ENCODE peak calls at places on chromosomes 12 and 14, in seven cellular contexts. One of them, this sample, is unnamed.

GRCh38 chr14:20707622-20708021 is 19.1 kb downstream of the ANG start:
- DNase-seq in psoas muscle: no peak
- DNase-seq in aorta: no peak
- DNase-seq in lung: peak; percentile 75
- DNase-seq in stomach: peak; percentile 45
- DNase-seq in GM23338: no peak
- DNase-seq in Karpas-422: no peak
- DNase-seq in this sample: no peak

GRCh38 chr12:13085968-13086686 is 17.3 kb downstream of the GSG1 start:
- DNase-seq in psoas muscle: no peak
- DNase-seq in aorta: no peak
- DNase-seq in lung: no peak
- DNase-seq in stomach: no peak
- DNase-seq in GM23338: no peak
- DNase-seq in Karpas-422: no peak
- DNase-seq in this sample: no peak

GRCh38 chr12:103077108-103077773 is 119.8 kb downstream of the ASCL1 start:
- DNase-seq in psoas muscle: no peak
- DNase-seq in aorta: no peak
- DNase-seq in lung: no peak
- DNase-seq in stomach: no peak
- DNase-seq in GM23338: no peak
- DNase-seq in Karpas-422: no peak
- DNase-seq in this sample: no peak

GRCh38 chr12:74317078-74317581 is 220.5 kb upstream of the ATXN7L3B start:
- DNase-seq in psoas muscle: no peak
- DNase-seq in aorta: no peak
- DNase-seq in lung: no peak
- DNase-seq in stomach: no peak
- DNase-seq in GM23338: peak; percentile 74
- DNase-seq in Karpas-422: peak; percentile 60
- DNase-seq in this sample: no peak

GRCh38 chr12:132614029-132614428 is 3.6 kb upstream of the LRCOL1 start:
- DNase-seq in psoas muscle: no peak
- DNase-seq in aorta: no peak
- DNase-seq in lung: no peak
- DNase-seq in stomach: no peak
- DNase-seq in GM23338: no peak
- DNase-seq in Karpas-422: no peak
- DNase-seq in this sample: no peak

GRCh38 chr12:85448548-85449139 is 168.6 kb downstream of the ALX1 start:
- DNase-seq in psoas muscle: no peak
- DNase-seq in aorta: no peak
- DNase-seq in lung: no peak
- DNase-seq in stomach: no peak
- DNase-seq in GM23338: no peak
- DNase-seq in Karpas-422: peak; percentile 56
- DNase-seq in this sample: no peak

GRCh38 chr14:68191567-68192321 is 372.2 kb downstream of the RAD51B start:
- DNase-seq in psoas muscle: no peak
- DNase-seq in aorta: no peak
- DNase-seq in lung: peak; percentile 34
- DNase-seq in stomach: no peak
- DNase-seq in GM23338: peak; percentile 14
- DNase-seq in Karpas-422: no peak
- DNase-seq in this sample: no peak

GRCh38 chr12:28378749-28379148 is 188.5 kb downstream of the CCDC91 start:
- DNase-seq in psoas muscle: no peak
- DNase-seq in aorta: no peak
- DNase-seq in lung: no peak
- DNase-seq in stomach: no peak
- DNase-seq in GM23338: no peak
- DNase-seq in Karpas-422: no peak
- DNase-seq in this sample: no peak

GRCh38 chr12:115963030-115963480 is 314.4 kb downstream of the MED13L start:
- DNase-seq in psoas muscle: no peak
- DNase-seq in aorta: no peak
- DNase-seq in lung: no peak
- DNase-seq in stomach: no peak
- DNase-seq in GM23338: no peak
- DNase-seq in Karpas-422: no peak
- DNase-seq in this sample: peak; percentile 84

GRCh38 chr12:84856156-84856900 is 56.3 kb downstream of the SLC6A15 start:
- DNase-seq in psoas muscle: no peak
- DNase-seq in aorta: no peak
- DNase-seq in lung: no peak
- DNase-seq in stomach: no peak
- DNase-seq in GM23338: no peak
- DNase-seq in Karpas-422: no peak
- DNase-seq in this sample: no peak

GRCh38 chr14:73943083-73943482 is 6.8 kb downstream of the FAM161B start:
- DNase-seq in psoas muscle: no peak
- DNase-seq in aorta: no peak
- DNase-seq in lung: peak; percentile 33
- DNase-seq in stomach: no peak
- DNase-seq in GM23338: no peak
- DNase-seq in Karpas-422: no peak
- DNase-seq in this sample: no peak

GRCh38 chr12:13195848-13196301 is 651 bp upstream of the EMP1 start:
- DNase-seq in psoas muscle: no peak
- DNase-seq in aorta: no peak
- DNase-seq in lung: no peak
- DNase-seq in stomach: no peak
- DNase-seq in GM23338: no peak
- DNase-seq in Karpas-422: no peak
- DNase-seq in this sample: no peak

GRCh38 chr14:54676822-54677708 is 110.1 kb downstream of the SAMD4A start:
- DNase-seq in psoas muscle: no peak
- DNase-seq in aorta: peak; percentile 65
- DNase-seq in lung: no peak
- DNase-seq in stomach: no peak
- DNase-seq in GM23338: peak; percentile 92
- DNase-seq in Karpas-422: no peak
- DNase-seq in this sample: peak; percentile 86

GRCh38 chr14:77151245-77151644 is 9.7 kb upstream of the ZDHHC22 start:
- DNase-seq in psoas muscle: no peak
- DNase-seq in aorta: no peak
- DNase-seq in lung: no peak
- DNase-seq in stomach: no peak
- DNase-seq in GM23338: peak; percentile 89
- DNase-seq in Karpas-422: peak; percentile 75
- DNase-seq in this sample: no peak

GRCh38 chr14:77485901-77486678 is 12.5 kb downstream of the ISM2 start:
- DNase-seq in psoas muscle: no peak
- DNase-seq in aorta: no peak
- DNase-seq in lung: no peak
- DNase-seq in stomach: no peak
- DNase-seq in GM23338: no peak
- DNase-seq in Karpas-422: no peak
- DNase-seq in this sample: no peak

GRCh38 chr14:91241848-91242247 is 2.7 kb downstream of the GPR68 start:
- DNase-seq in psoas muscle: no peak
- DNase-seq in aorta: no peak
- DNase-seq in lung: no peak
- DNase-seq in stomach: no peak
- DNase-seq in GM23338: no peak
- DNase-seq in Karpas-422: peak; percentile 93
- DNase-seq in this sample: no peak
- H3K4me1 ChIP-seq in psoas muscle: no peaks in the 10 kb centered on the region
- H3K4me1 ChIP-seq in aorta: no peaks in the 10 kb centered on the region
- H3K4me1 ChIP-seq in lung: no peaks in the 10 kb centered on the region
- H3K4me1 ChIP-seq in stomach: no peaks in the 10 kb centered on the region
- H3K4me1 ChIP-seq in GM23338: no peaks in the 10 kb centered on the region
- H3K4me1 ChIP-seq in Karpas-422: peaks cover 39% of the 10 kb centered on the region
- H3K4me1 ChIP-seq in this sample: no peaks in the 10 kb centered on the region

GRCh38 chr12:109276160-109276559 is 32.9 kb downstream of the FOXN4 start:
- DNase-seq in psoas muscle: no peak
- DNase-seq in aorta: no peak
- DNase-seq in lung: no peak
- DNase-seq in stomach: no peak
- DNase-seq in GM23338: no peak
- DNase-seq in Karpas-422: no peak
- DNase-seq in this sample: no peak
- H3K4me1 ChIP-seq in psoas muscle: no peaks in the 10 kb centered on the region
- H3K4me1 ChIP-seq in aorta: no peaks in the 10 kb centered on the region
- H3K4me1 ChIP-seq in lung: no peaks in the 10 kb centered on the region
- H3K4me1 ChIP-seq in stomach: no peaks in the 10 kb centered on the region
- H3K4me1 ChIP-seq in GM23338: peaks cover 6% of the 10 kb centered on the region
- H3K4me1 ChIP-seq in Karpas-422: no peaks in the 10 kb centered on the region
- H3K4me1 ChIP-seq in this sample: no peaks in the 10 kb centered on the region

GRCh38 chr12:47887529-47887928 is 17.3 kb downstream of the VDR start:
- DNase-seq in psoas muscle: no peak
- DNase-seq in aorta: no peak
- DNase-seq in lung: no peak
- DNase-seq in stomach: no peak
- DNase-seq in GM23338: no peak
- DNase-seq in Karpas-422: no peak
- DNase-seq in this sample: no peak

GRCh38 chr12:47888127-47888819 is 16.5 kb downstream of the VDR start:
- DNase-seq in psoas muscle: no peak
- DNase-seq in aorta: no peak
- DNase-seq in lung: no peak
- DNase-seq in stomach: no peak
- DNase-seq in GM23338: no peak
- DNase-seq in Karpas-422: no peak
- DNase-seq in this sample: no peak

GRCh38 chr12:47885012-47885501 is 19.7 kb downstream of the VDR start:
- DNase-seq in psoas muscle: no peak
- DNase-seq in aorta: no peak
- DNase-seq in lung: no peak
- DNase-seq in stomach: no peak
- DNase-seq in GM23338: no peak
- DNase-seq in Karpas-422: no peak
- DNase-seq in this sample: no peak

GRCh38 chr12:47885566-47885965 is 19.2 kb downstream of the VDR start:
- DNase-seq in psoas muscle: no peak
- DNase-seq in aorta: no peak
- DNase-seq in lung: no peak
- DNase-seq in stomach: no peak
- DNase-seq in GM23338: no peak
- DNase-seq in Karpas-422: no peak
- DNase-seq in this sample: no peak

DNA sequence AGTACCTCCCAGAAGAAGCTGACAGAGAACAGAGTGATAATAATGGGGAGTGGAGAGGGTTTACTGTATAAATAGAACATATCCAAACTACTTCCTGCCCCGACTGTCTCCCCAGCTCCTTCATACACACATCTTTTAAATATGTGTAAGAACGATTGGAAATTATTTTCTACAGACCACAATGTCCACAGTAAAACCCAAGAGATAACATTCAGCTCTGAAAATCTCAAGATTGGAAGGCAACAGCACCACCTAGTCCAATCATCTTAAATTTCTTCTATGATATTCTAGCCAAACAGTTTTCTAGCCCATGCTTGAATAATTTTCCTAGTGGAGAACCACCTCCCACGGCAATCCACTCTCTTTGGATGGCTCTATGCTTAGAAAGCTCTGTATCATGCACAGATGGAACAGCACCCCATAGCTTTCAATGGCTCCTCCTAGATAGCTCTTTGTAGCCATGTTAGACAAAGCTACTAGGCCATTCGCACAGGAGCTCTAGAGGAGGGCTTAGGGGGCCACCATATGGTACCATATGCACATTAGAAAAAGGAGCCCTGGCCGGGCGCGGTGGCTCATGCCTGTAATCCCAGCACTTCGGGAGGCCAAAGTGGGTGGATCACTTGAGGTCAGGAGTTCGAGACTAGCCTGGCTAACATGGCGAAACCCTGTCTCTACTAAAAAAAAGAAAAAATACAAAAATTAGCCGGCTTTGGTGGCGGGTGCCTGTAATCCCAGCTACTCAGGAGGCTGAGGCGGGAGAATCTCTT is 18.1 kb downstream of the VDR start:
- DNase-seq in psoas muscle: no peak
- DNase-seq in aorta: no peak
- DNase-seq in lung: no peak
- DNase-seq in stomach: no peak
- DNase-seq in GM23338: no peak
- DNase-seq in Karpas-422: no peak
- DNase-seq in this sample: no peak
- H3K4me1 ChIP-seq in psoas muscle: no peaks in the 10 kb centered on the region
- H3K4me1 ChIP-seq in aorta: no peaks in the 10 kb centered on the region
- H3K4me1 ChIP-seq in lung: no peaks in the 10 kb centered on the region
- H3K4me1 ChIP-seq in stomach: peaks cover 15% of the 10 kb centered on the region
- H3K4me1 ChIP-seq in GM23338: peaks cover 6% of the 10 kb centered on the region
- H3K4me1 ChIP-seq in Karpas-422: peaks cover 7% of the 10 kb centered on the region
- H3K4me1 ChIP-seq in this sample: peaks cover 5% of the 10 kb centered on the region

GRCh38 chr12:49667319-49668090 is 39.7 kb downstream of the FMNL3 start:
- DNase-seq in psoas muscle: no peak
- DNase-seq in aorta: no peak
- DNase-seq in lung: no peak
- DNase-seq in stomach: no peak
- DNase-seq in GM23338: no peak
- DNase-seq in Karpas-422: no peak
- DNase-seq in this sample: no peak

GRCh38 chr12:49673446-49674317 is 33.5 kb downstream of the FMNL3 start:
- DNase-seq in psoas muscle: peak; percentile 89
- DNase-seq in aorta: peak; percentile 95
- DNase-seq in lung: peak; percentile 78
- DNase-seq in stomach: peak; percentile 92
- DNase-seq in GM23338: peak; percentile 79
- DNase-seq in Karpas-422: no peak
- DNase-seq in this sample: peak; percentile 90

GRCh38 chr12:49674318-49674985 is 32.8 kb downstream of the FMNL3 start:
- DNase-seq in psoas muscle: no peak
- DNase-seq in aorta: no peak
- DNase-seq in lung: no peak
- DNase-seq in stomach: no peak
- DNase-seq in GM23338: no peak
- DNase-seq in Karpas-422: no peak
- DNase-seq in this sample: no peak

GRCh38 chr12:49672351-49673181 is 34.6 kb downstream of the FMNL3 start:
- DNase-seq in psoas muscle: no peak
- DNase-seq in aorta: no peak
- DNase-seq in lung: no peak
- DNase-seq in stomach: no peak
- DNase-seq in GM23338: no peak
- DNase-seq in Karpas-422: no peak
- DNase-seq in this sample: no peak

DNA sequence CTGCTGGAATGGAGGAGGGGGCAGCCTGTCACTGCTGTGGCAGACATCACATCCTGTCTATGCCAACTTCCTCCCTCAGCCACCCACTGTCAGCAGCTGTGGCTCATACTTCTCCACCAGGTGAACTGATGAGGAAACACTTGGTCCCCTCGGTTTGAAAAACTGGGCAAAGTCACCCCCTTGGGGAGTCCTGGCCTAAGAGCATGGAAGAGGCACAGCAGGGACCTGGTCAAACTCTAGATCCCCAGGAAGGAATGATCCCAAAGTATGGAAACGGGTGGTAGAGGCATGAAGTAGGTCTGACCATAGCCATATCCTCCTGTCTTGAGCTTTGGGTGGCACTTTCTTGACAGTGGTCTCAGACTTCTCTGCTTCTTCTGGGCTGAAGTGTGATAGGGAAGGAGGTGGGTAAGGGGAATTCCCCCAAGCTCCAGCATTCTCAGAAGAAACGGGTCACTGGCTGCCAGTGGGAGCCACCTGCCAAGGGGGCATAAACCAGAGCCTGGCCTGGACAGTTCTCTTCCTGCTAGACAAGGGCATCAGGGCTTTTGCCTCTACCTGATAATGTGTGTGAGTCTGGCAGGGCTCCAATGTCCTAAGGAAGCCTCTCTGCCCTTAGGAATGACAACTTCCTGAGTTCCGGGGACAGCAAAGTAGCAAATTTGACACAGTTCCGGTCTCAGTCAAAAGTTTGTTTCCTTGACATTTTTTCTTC is 36.0 kb downstream of the FMNL3 start:
- DNase-seq in psoas muscle: no peak
- DNase-seq in aorta: no peak
- DNase-seq in lung: no peak
- DNase-seq in stomach: peak; percentile 54
- DNase-seq in GM23338: no peak
- DNase-seq in Karpas-422: peak; percentile 63
- DNase-seq in this sample: no peak
- H3K4me1 ChIP-seq in psoas muscle: peaks cover 57% of the 10 kb centered on the region
- H3K4me1 ChIP-seq in aorta: no peaks in the 10 kb centered on the region
- H3K4me1 ChIP-seq in lung: peaks cover 33% of the 10 kb centered on the region
- H3K4me1 ChIP-seq in stomach: peaks cover 53% of the 10 kb centered on the region
- H3K4me1 ChIP-seq in GM23338: peaks cover 21% of the 10 kb centered on the region
- H3K4me1 ChIP-seq in Karpas-422: peaks cover 16% of the 10 kb centered on the region
- H3K4me1 ChIP-seq in this sample: peaks cover 41% of the 10 kb centered on the region

This sample was measured in SJSA1.